ENCODE peak calls at places on chromosome 6, in ten cellular contexts. U is activated CD8-positive, alpha-beta memory T cell treated with anti-CD3 and anti-CD28 coated beads, Interleukin-2, amount 50 U/mL, for 4 hours; Q is stimulated activated CD8-positive, alpha-beta memory T cell treated with anti-CD3 and anti-CD28 coated beads, Interleukin-2, amount 100 ng/mL, for 1 hour; X is neural crest cell; G is T-helper 17 cell; M is iris pigment epithelial cell; Y is neuronal stem cell; S is Caco-2; P is NCI-H1417 treated with DMSO at 0.1 percent for 48 hours; E is mucosa of gallbladder. T is an unnamed sample.

GRCh38 chr6:138287144-138287955 is 69.1 kb upstream of the PBOV1 start:
- DNase-seq in U (peak), Q (peak), X (no peak), G (no peak), M (peak), Y (no peak), S (peak), P (peak), E (peak), T (peak)

GRCh38 chr6:138817799-138818198 is 21.9 kb downstream of the ECT2L start:
- DNase-seq in U (no peak), Q (no peak), X (no peak), G (no peak), M (peak), Y (no peak), S (peak), P (peak), E (peak), T (no peak)

GRCh38 chr6:10381133-10381829 is 33.6 kb downstream of the TFAP2A start:
- DNase-seq in U (no peak), Q (no peak), X (no peak), G (no peak), M (no peak), Y (no peak), S (no peak), P (no peak), E (no peak), T (no peak)

GRCh38 chr6:163904161-163904560 is 489.6 kb downstream of the QKI start:
- DNase-seq in U (no peak), Q (no peak), X (no peak), G (no peak), M (no peak), Y (no peak), S (no peak), P (no peak), E (no peak), T (no peak)

GRCh38 chr6:3088853-3089445 is 20.7 kb downstream of the RIPK1 start:
- DNase-seq in U (no peak), Q (no peak), X (no peak), G (no peak), M (no peak), Y (no peak), S (no peak), P (no peak), E (no peak), T (no peak)

GRCh38 chr6:129440691-129441090 is 269.3 kb downstream of the ARHGAP18 start:
- DNase-seq in U (no peak), Q (no peak), X (no peak), G (no peak), M (peak), Y (peak), S (peak), P (no peak), E (no peak), T (peak)

GRCh38 chr6:134368670-134369069 is 50.8 kb upstream of the SGK1 start:
- DNase-seq in U (no peak), Q (no peak), X (no peak), G (no peak), M (no peak), Y (no peak), S (no peak), P (no peak), E (no peak), T (no peak)

GRCh38 chr6:159038914-159039884 is 5.6 kb downstream of the TAGAP start:
- DNase-seq in U (no peak), Q (no peak), X (no peak), G (no peak), M (peak), Y (no peak), S (no peak), P (no peak), E (no peak), T (no peak)

GRCh38 chr6:126188271-126188909 is 151.5 kb upstream of the CENPW start:
- DNase-seq in U (no peak), Q (no peak), X (no peak), G (no peak), M (peak), Y (no peak), S (no peak), P (no peak), E (no peak), T (peak)

GRCh38 chr6:17159240-17159639 is 57.4 kb downstream of the STMND1 start:
- DNase-seq in U (no peak), Q (no peak), X (no peak), G (no peak), M (no peak), Y (no peak), S (no peak), P (no peak), E (peak), T (no peak)

GRCh38 chr6:112443118-112443641 is 96.0 kb downstream of the RFPL4B start:
- DNase-seq in U (no peak), Q (no peak), X (no peak), G (no peak), M (no peak), Y (peak), S (no peak), P (no peak), E (no peak), T (peak)

GRCh38 chr6:169861431-169862045 is 110.1 kb downstream of the ERMARD start:
- DNase-seq in U (no peak), Q (no peak), X (no peak), G (no peak), M (no peak), Y (no peak), S (no peak), P (no peak), E (no peak), T (no peak)

GRCh38 chr6:73451166-73452106 is 661 bp downstream of the CGAS start:
- DNase-seq in U (peak), Q (peak), X (peak), G (peak), M (peak), Y (no peak), S (peak), P (peak), E (peak), T (peak)

T was measured in SK-N-DZ.